ENCODE peak calls at places on chromosome 17, in eight cellular contexts. K is CD4-positive, alpha-beta memory T cell; O is NCI-H1092; Q is HT1080; D is activated CD4-positive, alpha-beta T cell treated with anti-CD3 and anti-CD28 coated beads, Interleukin-2, amount 10 ng/mL, durations not matched to agents 7 days and 5 days; A is GM23248; G is OCI-LY7; Y is neural crest cell. E is an unnamed sample.

GRCh38 chr17:73769480-73769879 is 125.2 kb upstream of the SDK2 start:
- DNase-seq in K (no peak), O (no peak), Q (no peak), D (no peak), A (peak; percentile 4), G (no peak), Y (no peak), E (no peak)

GRCh38 chr17:30380106-30380420 is 1.3 kb downstream of the CPD start:
- DNase-seq in K (no peak), O (no peak), Q (no peak), D (no peak), A (peak; percentile 52), G (peak; percentile 35), Y (no peak), E (no peak)

GRCh38 chr17:7541074-7541621 is 7.7 kb upstream of the TNFSF12 start:
- DNase-seq in K (no peak), O (no peak), Q (no peak), D (no peak), A (no peak), G (no peak), Y (no peak), E (no peak)

GRCh38 chr17:68292689-68293040 is 1.4 kb downstream of the ARSG start:
- DNase-seq in K (no peak), O (no peak), Q (no peak), D (no peak), A (no peak), G (no peak), Y (no peak), E (no peak)

GRCh38 chr17:42878123-42878880 is 22.3 kb upstream of the G6PC1 start:
- DNase-seq in K (no peak), O (no peak), Q (no peak), D (no peak), A (no peak), G (no peak), Y (no peak), E (no peak)

GRCh38 chr17:77772899-77773358 is 185.6 kb upstream of the TNRC6C start:
- DNase-seq in K (no peak), O (no peak), Q (no peak), D (no peak), A (peak; percentile 17), G (no peak), Y (no peak), E (no peak)

GRCh38 chr17:66446419-66446818 is 144.0 kb downstream of the PRKCA start:
- DNase-seq in K (no peak), O (no peak), Q (no peak), D (no peak), A (no peak), G (peak; percentile 64), Y (no peak), E (peak; percentile 40)

GRCh38 chr17:63162406-63163157 is 196.5 kb downstream of the TANC2 start:
- DNase-seq in K (no peak), O (no peak), Q (no peak), D (no peak), A (no peak), G (no peak), Y (no peak), E (no peak)

GRCh38 chr17:79975498-79976134 is 60.1 kb downstream of the TBC1D16 start:
- DNase-seq in K (no peak), O (no peak), Q (no peak), D (no peak), A (no peak), G (no peak), Y (no peak), E (no peak)

GRCh38 chr17:17494499-17495447 is 1.4 kb downstream of the RASD1 start:
- DNase-seq in K (no peak), O (no peak), Q (no peak), D (peak; percentile 14), A (peak; percentile 81), G (no peak), Y (peak; percentile 56), E (no peak)

GRCh38 chr17:39174907-39175694 is 9.1 kb upstream of the ARL5C start:
- DNase-seq in K (peak; percentile 73), O (peak; percentile 30), Q (no peak), D (peak; percentile 83), A (peak; percentile 79), G (peak; percentile 91), Y (peak; percentile 78), E (peak; percentile 86)

GRCh38 chr17:2058521-2059124 is 3.7 kb downstream of the HIC1 start:
- DNase-seq in K (peak; percentile 48), O (no peak), Q (no peak), D (peak; percentile 71), A (peak; percentile 50), G (peak; percentile 57), Y (peak; percentile 39), E (no peak)

GRCh38 chr17:16486373-16487250 is 5.4 kb downstream of the LRRC75A start:
- DNase-seq in K (no peak), O (peak; percentile 96), Q (peak; percentile 63), D (no peak), A (peak; percentile 77), G (no peak), Y (no peak), E (no peak)

GRCh38 chr17:63699638-63700527 is at the start of gene LIMD2:
- DNase-seq in K (peak; percentile 83), O (peak; percentile 66), Q (no peak), D (peak; percentile 83), A (peak; percentile 58), G (peak; percentile 76), Y (peak; percentile 57), E (peak; percentile 84)

GRCh38 chr17:19720631-19721426 is 4.4 kb upstream of the SLC47A2 start:
- DNase-seq in K (no peak), O (peak; percentile 6), Q (no peak), D (no peak), A (no peak), G (no peak), Y (no peak), E (no peak)

GRCh38 chr17:81512984-81513668 is 527 bp upstream of the ACTG1 start:
- DNase-seq in K (peak; percentile 67), O (peak; percentile 48), Q (peak; percentile 81), D (peak; percentile 69), A (peak; percentile 73), G (peak; percentile 84), Y (peak; percentile 55), E (peak; percentile 77)

GRCh38 chr17:29216181-29216580 is 30.5 kb upstream of the CRYBA1 start:
- DNase-seq in K (no peak), O (no peak), Q (no peak), D (no peak), A (no peak), G (no peak), Y (no peak), E (no peak)

GRCh38 chr17:40547079-40547784 is 18.0 kb downstream of the CCR7 start:
- DNase-seq in K (peak; percentile 67), O (peak; percentile 77), Q (no peak), D (peak; percentile 86), A (no peak), G (peak; percentile 88), Y (no peak), E (peak; percentile 99)

GRCh38 chr17:7177954-7178477 is 1.2 kb downstream of the ASGR1 start:
- DNase-seq in K (no peak), O (no peak), Q (no peak), D (no peak), A (peak; percentile 61), G (no peak), Y (no peak), E (peak; percentile 39)

GRCh38 chr17:55116440-55116914 is 147.9 kb downstream of the STXBP4 start:
- DNase-seq in K (peak; percentile 14), O (no peak), Q (no peak), D (no peak), A (no peak), G (no peak), Y (no peak), E (no peak)

GRCh38 chr17:73591278-73592078 is 52.8 kb downstream of the SDK2 start:
- DNase-seq in K (peak; percentile 69), O (no peak), Q (no peak), D (peak; percentile 81), A (no peak), G (peak; percentile 98), Y (no peak), E (peak; percentile 82)

GRCh38 chr17:82907797-82908261 is 68.0 kb upstream of the ZNF750 start:
- DNase-seq in K (no peak), O (no peak), Q (no peak), D (no peak), A (no peak), G (no peak), Y (no peak), E (peak; percentile 94)

GRCh38 chr17:79907217-79907715 is 68.0 kb upstream of the CBX4 start:
- DNase-seq in K (no peak), O (no peak), Q (no peak), D (no peak), A (no peak), G (no peak), Y (no peak), E (no peak)

GRCh38 chr17:57892820-57893595 is 43.2 kb upstream of the MRPS23 start:
- DNase-seq in K (no peak), O (peak; percentile 66), Q (peak; percentile 97), D (no peak), A (peak; percentile 100), G (no peak), Y (peak; percentile 73), E (no peak)

GRCh38 chr17:35117984-35118383 is 1.7 kb downstream of the RAD51D start:
- DNase-seq in K (peak; percentile 28), O (no peak), Q (peak; percentile 46), D (peak; percentile 53), A (peak; percentile 59), G (peak; percentile 63), Y (no peak), E (peak; percentile 30)

GRCh38 chr17:8888704-8889302 is 21.3 kb upstream of the PIK3R6 start:
- DNase-seq in K (no peak), O (no peak), Q (no peak), D (no peak), A (no peak), G (no peak), Y (no peak), E (no peak)

GRCh38 chr17:28953444-28954118 is 2.3 kb upstream of the PHF12 start:
- DNase-seq in K (peak; percentile 23), O (no peak), Q (peak; percentile 40), D (peak; percentile 61), A (peak; percentile 53), G (peak; percentile 70), Y (peak; percentile 74), E (peak; percentile 71)

GRCh38 chr17:4017377-4017776 is 53.1 kb upstream of the ATP2A3 start:
- DNase-seq in K (no peak), O (no peak), Q (no peak), D (no peak), A (no peak), G (no peak), Y (no peak), E (no peak)

GRCh38 chr17:58693208-58693607 is 806 bp downstream of the RAD51C start:
- DNase-seq in K (no peak), O (no peak), Q (no peak), D (no peak), A (peak; percentile 36), G (peak; percentile 12), Y (no peak), E (no peak)

GRCh38 chr17:80566054-80566400 is 21.4 kb downstream of the RPTOR start:
- DNase-seq in K (no peak), O (no peak), Q (no peak), D (no peak), A (no peak), G (no peak), Y (no peak), E (no peak)

GRCh38 chr17:17814162-17815061 is 22.4 kb downstream of the SREBF1 start:
- DNase-seq in K (no peak), O (no peak), Q (no peak), D (no peak), A (no peak), G (no peak), Y (no peak), E (no peak)

GRCh38 chr17:31657876-31658275 is 201.2 kb downstream of the COPRS start:
- DNase-seq in K (no peak), O (no peak), Q (no peak), D (no peak), A (no peak), G (no peak), Y (no peak), E (no peak)

GRCh38 chr17:39036009-39036408 is 68.8 kb upstream of the FBXO47 start:
- DNase-seq in K (no peak), O (no peak), Q (no peak), D (no peak), A (no peak), G (no peak), Y (no peak), E (no peak)

GRCh38 chr17:35242805-35243458 is at the start of gene SLFN5:
- DNase-seq in K (peak; percentile 92), O (peak; percentile 32), Q (peak; percentile 87), D (peak; percentile 96), A (peak; percentile 94), G (peak; percentile 85), Y (peak; percentile 79), E (peak; percentile 92)